ENCODE peak calls at places on chromosomes 16 and 17, in seven cellular contexts. L is upper lobe of left lung, Y is H54, V is stomach, A is body of pancreas, M is right lobe of liver, U is spleen. J is an unnamed sample.

GRCh38 chr17:75459590-75460267 is 3.3 kb downstream of the TMEM94 start:
- DNase-seq in L (no peak), Y (no peak), V (peak; percentile 36), A (peak; percentile 17), M (no peak), U (no peak), J (no peak)

GRCh38 chr16:74592847-74593246 is 14.1 kb downstream of the GLG1 start:
- DNase-seq in L (no peak), Y (no peak), V (no peak), A (no peak), M (no peak), U (no peak), J (no peak)

GRCh38 chr17:75864448-75864871 is 9.3 kb upstream of the WBP2 start:
- DNase-seq in L (no peak), Y (peak; percentile 60), V (peak; percentile 53), A (peak; percentile 59), M (no peak), U (peak; percentile 76), J (peak; percentile 81)

GRCh38 chr17:21275047-21275578 is 9.4 kb upstream of the MAP2K3 start:
- DNase-seq in L (no peak), Y (no peak), V (no peak), A (no peak), M (no peak), U (no peak), J (no peak)

GRCh38 chr16:57071840-57072541 is 20.4 kb upstream of the CPNE2 start:
- DNase-seq in L (no peak), Y (no peak), V (no peak), A (no peak), M (no peak), U (no peak), J (no peak)

GRCh38 chr17:77326636-77327035 is 185.9 kb downstream of the SEC14L1 start:
- DNase-seq in L (no peak), Y (no peak), V (peak; percentile 10), A (no peak), M (no peak), U (peak; percentile 39), J (no peak)

GRCh38 chr17:81365601-81366585 is 29.4 kb upstream of the BAHCC1 start:
- DNase-seq in L (peak; percentile 83), Y (no peak), V (peak; percentile 95), A (peak; percentile 98), M (no peak), U (peak; percentile 77), J (no peak)

GRCh38 chr16:89410794-89411309 is 79.5 kb downstream of the ANKRD11 start:
- DNase-seq in L (no peak), Y (no peak), V (peak; percentile 89), A (peak; percentile 98), M (peak; percentile 84), U (no peak), J (peak; percentile 65)

GRCh38 chr16:67539271-67539670 is 10.6 kb downstream of the RIPOR1 start:
- DNase-seq in L (no peak), Y (no peak), V (no peak), A (no peak), M (no peak), U (no peak), J (no peak)

GRCh38 chr16:67541391-67542263 is 13.0 kb downstream of the RIPOR1 start:
- DNase-seq in L (no peak), Y (no peak), V (no peak), A (peak; percentile 56), M (no peak), U (no peak), J (no peak)

GRCh38 chr16:67540756-67541155 is 12.1 kb downstream of the RIPOR1 start:
- DNase-seq in L (no peak), Y (no peak), V (no peak), A (no peak), M (no peak), U (no peak), J (no peak)

GRCh38 chr16:67538666-67539101 is 10.1 kb downstream of the RIPOR1 start:
- DNase-seq in L (no peak), Y (no peak), V (peak; percentile 37), A (no peak), M (no peak), U (no peak), J (peak; percentile 57)

DNA sequence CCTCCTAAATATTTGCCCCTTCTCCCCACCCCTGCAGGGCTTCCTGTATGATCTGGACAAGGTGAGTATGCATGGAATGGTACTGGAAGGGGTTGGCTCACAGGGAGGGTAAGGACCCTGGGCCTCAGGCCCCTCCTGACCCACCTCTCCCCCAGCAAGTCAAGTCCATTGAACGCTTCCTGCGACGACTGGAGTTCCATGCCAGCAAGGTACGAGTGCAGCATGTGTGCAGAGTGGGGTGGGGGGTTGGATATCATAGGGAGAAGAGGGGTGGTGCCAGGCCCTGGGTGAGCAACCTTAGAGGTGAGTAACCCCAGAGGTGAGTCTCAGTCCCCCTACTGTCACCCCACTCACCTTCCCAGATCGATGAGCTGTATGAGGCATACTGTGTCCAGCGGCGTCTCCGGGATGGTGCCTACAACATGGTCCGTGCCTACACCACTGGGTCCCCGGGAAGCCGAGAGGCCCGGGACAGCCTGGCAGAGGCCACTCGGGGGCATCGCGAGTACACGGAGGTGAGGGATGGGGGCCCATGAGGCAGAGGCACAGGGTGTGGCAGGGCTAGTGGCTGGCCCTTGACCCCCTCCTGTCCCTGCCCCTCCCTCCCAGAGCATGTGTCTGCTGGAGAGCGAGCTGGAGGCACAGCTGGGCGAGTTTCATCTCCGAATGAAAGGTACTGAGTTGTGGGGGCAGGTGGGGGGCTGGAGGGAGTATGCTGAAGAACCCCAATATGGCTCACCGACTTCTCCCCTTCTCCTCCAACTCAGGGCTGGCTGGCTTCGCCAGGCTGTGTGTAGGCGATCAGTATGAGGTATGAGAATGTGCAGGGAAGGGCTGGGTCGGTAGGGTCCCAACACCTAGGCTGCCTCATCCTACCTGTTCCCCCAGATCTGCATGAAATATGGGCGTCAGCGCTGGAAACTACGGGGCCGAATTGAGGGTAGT is 11.3 kb downstream of the RIPOR1 start:
- DNase-seq in L (no peak), Y (no peak), V (no peak), A (no peak), M (no peak), U (no peak), J (no peak)
- TF ChIP-seq POLR2A in L (no peak), Y (no peak), V (no peak), A (no peak), M (no peak), U (no peak), J (no peak)

GRCh38 chr16:11639008-11639562 is 29.2 kb upstream of the SNN start:
- DNase-seq in L (no peak), Y (no peak), V (no peak), A (no peak), M (no peak), U (no peak), J (no peak)

GRCh38 chr16:11635679-11636171 is 32.5 kb upstream of the SNN start:
- DNase-seq in L (no peak), Y (no peak), V (no peak), A (no peak), M (no peak), U (no peak), J (no peak)

GRCh38 chr16:11636172-11636721 is 32.0 kb upstream of the SNN start:
- DNase-seq in L (no peak), Y (no peak), V (peak; percentile 79), A (peak; percentile 89), M (no peak), U (no peak), J (no peak)

GRCh38 chr16:11637320-11637719 is 30.9 kb upstream of the SNN start:
- DNase-seq in L (no peak), Y (no peak), V (no peak), A (no peak), M (no peak), U (no peak), J (no peak)

DNA sequence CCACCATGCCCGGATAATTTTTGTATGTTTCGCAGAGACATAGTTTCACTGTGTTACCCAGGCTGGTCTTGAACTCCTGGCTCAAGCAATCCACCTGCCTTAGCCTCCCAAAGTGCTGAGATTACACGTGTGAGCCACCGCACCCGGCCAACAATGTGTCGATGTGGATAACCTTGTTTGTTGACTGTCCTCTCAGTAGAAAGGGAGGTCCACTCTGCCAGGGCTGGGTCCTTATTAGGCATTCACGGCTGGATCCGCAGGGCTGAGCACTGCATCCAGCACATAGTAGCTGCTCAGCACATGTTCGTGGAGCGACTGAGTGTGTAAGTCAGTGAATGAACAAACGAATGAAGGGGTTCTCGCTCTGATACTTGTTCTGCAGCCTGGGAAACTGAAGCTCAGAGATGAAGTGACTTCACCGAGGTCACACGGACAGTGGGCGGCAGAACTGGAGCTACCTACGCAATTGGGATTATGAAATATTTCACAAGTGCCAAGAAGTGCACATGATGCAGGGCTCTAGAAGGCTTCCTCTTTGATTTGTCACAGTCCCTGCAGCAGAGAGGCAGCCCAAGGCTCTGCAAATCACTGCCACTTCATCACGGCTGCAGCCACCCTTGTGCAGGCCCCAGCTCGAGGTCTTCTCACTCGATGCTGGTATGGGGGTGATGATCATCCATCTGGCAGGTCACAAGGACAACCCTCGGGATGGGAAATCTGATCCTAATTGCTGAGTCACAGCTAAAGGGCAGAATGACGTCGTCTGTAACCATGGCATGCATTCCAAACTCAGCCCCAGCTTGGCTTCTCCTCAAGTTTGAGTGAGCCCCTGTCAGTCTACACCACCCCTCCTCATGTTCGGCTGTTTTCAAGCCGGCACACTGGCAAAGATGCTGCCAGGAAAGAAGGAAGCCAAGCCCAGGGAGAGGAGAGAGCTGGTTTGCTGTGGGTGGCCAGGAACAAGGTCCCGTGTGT is 28.0 kb upstream of the SNN start:
- DNase-seq in L (no peak), Y (peak; percentile 50), V (peak; percentile 73), A (peak; percentile 95), M (peak; percentile 78), U (peak; percentile 85), J (peak; percentile 92)
- TF ChIP-seq POLR2A in L (peak; percentile 84), Y (no peak), V (no peak), A (peak; percentile 19), M (peak; percentile 77), U (no peak), J (peak; percentile 36)

GRCh38 chr17:63758428-63758827 is 15.0 kb downstream of the CCDC47 start:
- DNase-seq in L (no peak), Y (no peak), V (no peak), A (no peak), M (no peak), U (no peak), J (no peak)

GRCh38 chr17:63760771-63761539 is 12.4 kb downstream of the CCDC47 start:
- DNase-seq in L (no peak), Y (no peak), V (no peak), A (no peak), M (no peak), U (no peak), J (no peak)

GRCh38 chr17:63764701-63765100 is 8.7 kb downstream of the CCDC47 start:
- DNase-seq in L (no peak), Y (no peak), V (no peak), A (no peak), M (no peak), U (no peak), J (no peak)

GRCh38 chr17:63762106-63763078 is 11.0 kb downstream of the CCDC47 start:
- DNase-seq in L (no peak), Y (no peak), V (no peak), A (no peak), M (no peak), U (no peak), J (no peak)
- TF ChIP-seq POLR2A in L (no peak), Y (no peak), V (no peak), A (no peak), M (no peak), U (no peak), J (no peak)

DNA sequence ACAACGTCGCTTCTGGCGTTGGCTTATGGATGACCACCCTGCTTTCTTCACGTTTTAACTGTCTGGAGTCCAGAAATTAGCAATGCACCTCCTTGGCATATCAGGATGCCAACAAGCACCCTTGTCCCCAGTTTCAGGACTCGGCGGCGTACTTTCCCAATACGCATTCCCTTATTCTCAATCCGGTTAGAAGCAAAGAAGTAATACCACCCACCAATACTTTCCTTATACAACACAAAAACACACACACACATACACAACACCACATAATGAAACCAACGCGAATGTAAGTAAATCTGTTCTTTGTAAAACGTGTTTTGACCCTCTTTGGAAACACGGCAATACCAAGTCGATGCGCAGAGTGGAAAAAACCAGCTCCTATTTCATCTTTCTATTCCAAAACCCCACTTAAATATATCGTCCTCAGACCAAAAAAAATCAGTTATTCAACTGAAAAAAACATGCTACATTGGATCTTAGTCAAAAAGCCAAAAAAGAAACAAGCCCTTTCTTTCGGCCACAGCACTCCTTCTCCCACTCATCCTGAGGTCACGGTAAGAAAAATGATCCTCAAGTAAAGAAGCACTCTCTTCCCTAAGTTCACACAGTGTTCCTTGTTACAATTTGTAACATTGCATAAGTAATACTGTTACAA is 31.1 kb upstream of the ARL4D start:
- DNase-seq in L (no peak), Y (peak; percentile 36), V (no peak), A (no peak), M (peak; percentile 14), U (no peak), J (no peak)
- TF ChIP-seq POLR2A in L (no peak), Y (peak; percentile 93), V (no peak), A (no peak), M (no peak), U (no peak), J (no peak)

J was measured in heart left ventricle.